ENCODE peak calls at places on chromosomes 4 and X, in seven cellular contexts. I, W, E, M, G, O and C are unnamed samples.

GRCh38 chrX:13059269-13059668 is 14.8 kb upstream of the FAM9C start:
- DNase-seq in I (no peak), W (no peak), E (no peak), M (no peak), G (no peak), O (no peak), C (no peak)

GRCh38 chr4:113394730-113395530 is 345.5 kb downstream of the ANK2 start:
- DNase-seq in I (peak), W (peak), E (peak), M (peak), G (peak), O (peak), C (peak)

GRCh38 chrX:27890611-27891010 is 82.8 kb downstream of the MAGEB10 start:
- DNase-seq in I (no peak), W (peak), E (no peak), M (peak), G (no peak), O (no peak), C (no peak)

GRCh38 chr4:41013746-41014145 is 200.6 kb downstream of the APBB2 start:
- DNase-seq in I (no peak), W (no peak), E (no peak), M (no peak), G (no peak), O (no peak), C (no peak)

GRCh38 chr4:24508541-24508940 is 75.8 kb downstream of the DHX15 start:
- DNase-seq in I (no peak), W (no peak), E (no peak), M (no peak), G (no peak), O (no peak), C (no peak)

GRCh38 chr4:47482326-47482725 is 2.7 kb upstream of the ATP10D start:
- DNase-seq in I (no peak), W (peak), E (no peak), M (no peak), G (no peak), O (no peak), C (no peak)

GRCh38 chrX:67587946-67588624 is 44.3 kb downstream of the AR start:
- DNase-seq in I (no peak), W (no peak), E (no peak), M (no peak), G (no peak), O (peak), C (no peak)

GRCh38 chr4:156949373-156949814 is 22.2 kb downstream of the PDGFC start:
- DNase-seq in I (no peak), W (peak), E (no peak), M (peak), G (no peak), O (no peak), C (no peak)

GRCh38 chrX:29530520-29530919 is 684.8 kb upstream of the MAGEB2 start:
- DNase-seq in I (no peak), W (peak), E (no peak), M (peak), G (no peak), O (no peak), C (no peak)

GRCh38 chr4:3792813-3793212 is 26.6 kb downstream of the ADRA2C start:
- DNase-seq in I (no peak), W (no peak), E (peak), M (peak), G (no peak), O (no peak), C (no peak)

GRCh38 chrX:135086197-135086854 is 34.0 kb downstream of the ETDB start:
- DNase-seq in I (peak), W (peak), E (peak), M (peak), G (no peak), O (no peak), C (peak)

GRCh38 chr4:43244688-43245382 is 352.3 kb downstream of the GRXCR1 start:
- DNase-seq in I (no peak), W (no peak), E (no peak), M (no peak), G (no peak), O (no peak), C (no peak)

DNA sequence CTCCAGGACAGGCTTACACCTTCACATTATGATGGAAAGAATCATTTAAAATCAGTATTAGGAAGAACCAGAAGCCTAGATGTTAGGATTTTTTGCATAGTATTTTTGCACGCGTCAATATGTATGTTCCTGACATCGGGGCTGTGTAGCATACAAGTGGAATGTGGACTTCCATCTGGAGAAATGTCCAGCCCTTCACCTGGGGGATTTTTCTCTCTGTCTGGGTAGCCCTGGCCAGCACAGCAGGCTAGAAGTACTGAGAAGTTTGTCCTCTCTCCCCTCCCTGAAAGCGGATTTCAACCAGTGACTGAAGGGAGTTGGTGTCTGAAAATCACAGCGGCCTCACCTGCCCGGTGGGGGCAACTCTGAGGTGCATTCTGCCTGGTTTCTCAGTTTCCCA is 10.4 kb upstream of the KLHL8 start:
- DNase-seq in I (no peak), W (no peak), E (no peak), M (no peak), G (no peak), O (no peak), C (no peak)
- TF ChIP-seq POLR2A in I (no peak), W (no peak), E (no peak), M (no peak), G (no peak), O (no peak), C (no peak)

GRCh38 chrX:39691724-39692123 is 406.0 kb downstream of the BCOR start:
- DNase-seq in I (no peak), W (no peak), E (no peak), M (no peak), G (no peak), O (no peak), C (no peak)

GRCh38 chrX:39690541-39691415 is 407.0 kb downstream of the BCOR start:
- DNase-seq in I (no peak), W (no peak), E (no peak), M (no peak), G (no peak), O (no peak), C (no peak)

GRCh38 chrX:39689374-39690104 is 408.2 kb downstream of the BCOR start:
- DNase-seq in I (no peak), W (no peak), E (no peak), M (no peak), G (no peak), O (no peak), C (no peak)

GRCh38 chrX:39688219-39688575 is 409.6 kb downstream of the BCOR start:
- DNase-seq in I (no peak), W (no peak), E (no peak), M (no peak), G (no peak), O (no peak), C (no peak)

DNA sequence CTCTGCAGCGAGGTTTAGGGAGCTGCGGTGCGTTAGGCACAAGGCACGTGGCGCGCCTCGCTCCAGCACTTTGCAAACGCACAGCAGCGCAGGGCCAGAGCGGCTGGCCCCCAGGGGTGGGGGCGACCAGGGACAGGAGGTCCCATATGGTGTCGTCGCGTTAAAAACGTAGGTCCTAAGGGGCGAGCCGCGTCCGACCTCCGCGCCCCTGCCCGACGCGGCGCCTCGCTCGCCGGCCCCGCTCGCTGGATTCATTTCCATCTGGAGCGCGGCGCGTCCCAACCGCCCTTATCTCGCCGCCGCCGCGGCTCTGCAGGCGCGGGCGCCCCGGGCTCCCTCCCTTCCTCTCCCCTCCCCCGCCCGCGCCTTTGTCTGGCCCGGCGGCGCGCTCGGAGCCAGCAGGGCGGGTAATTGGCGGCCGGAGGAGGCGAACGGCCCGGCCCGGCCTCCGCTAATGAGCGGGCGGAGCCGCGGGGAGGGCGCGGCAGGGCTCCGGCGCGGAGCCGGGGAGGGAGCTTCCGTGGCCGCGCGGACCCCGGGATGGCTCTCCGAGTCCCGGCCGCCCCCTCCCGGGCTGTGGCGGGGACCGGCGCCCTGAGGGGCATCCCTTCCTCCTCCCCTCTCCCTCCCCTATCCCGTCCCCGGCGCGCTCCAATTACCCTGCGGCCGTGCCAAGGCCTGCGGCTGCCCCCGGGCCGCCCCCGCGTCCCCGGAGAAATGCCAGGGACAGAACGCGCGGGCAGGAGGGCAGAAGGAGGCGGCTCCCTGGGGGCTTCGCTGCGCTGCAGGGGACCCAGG is 409.0 kb downstream of the BCOR start:
- DNase-seq in I (peak), W (peak), E (peak), M (peak), G (peak), O (peak), C (no peak)
- TF ChIP-seq POLR2A in I (no peak), W (no peak), E (peak), M (peak), G (no peak), O (no peak), C (no peak)

GRCh38 chr4:109560687-109561452 is 824 bp downstream of the MCUB start:
- DNase-seq in I (peak), W (peak), E (peak), M (peak), G (peak), O (peak), C (peak)
- TF ChIP-seq POLR2A in I (no peak), W (no peak), E (no peak), M (no peak), G (no peak), O (no peak), C (peak)

DNA sequence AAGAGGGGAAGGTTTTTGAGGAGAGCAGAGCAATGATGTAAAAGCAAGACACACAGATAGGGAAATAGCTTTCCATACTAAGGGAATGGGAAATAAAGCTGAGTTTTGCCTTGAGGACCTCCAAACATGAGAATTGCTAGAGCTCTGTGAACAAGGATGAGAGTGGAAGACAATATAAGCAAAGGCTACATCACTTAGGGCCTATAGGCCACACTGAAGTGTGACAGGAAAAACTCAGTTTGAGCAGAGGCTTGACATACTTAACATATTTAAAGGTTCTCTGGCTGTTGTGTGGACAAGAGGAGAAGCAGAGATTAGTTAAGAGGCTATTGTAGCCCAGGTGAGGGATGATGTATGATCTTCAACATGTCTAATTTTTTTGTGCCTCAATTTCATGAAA is 5.3 kb upstream of the SRP72 start:
- DNase-seq in I (no peak), W (no peak), E (no peak), M (no peak), G (no peak), O (no peak), C (no peak)
- TF ChIP-seq POLR2A in I (no peak), W (no peak), E (no peak), M (no peak), G (no peak), O (no peak), C (no peak)

DNA sequence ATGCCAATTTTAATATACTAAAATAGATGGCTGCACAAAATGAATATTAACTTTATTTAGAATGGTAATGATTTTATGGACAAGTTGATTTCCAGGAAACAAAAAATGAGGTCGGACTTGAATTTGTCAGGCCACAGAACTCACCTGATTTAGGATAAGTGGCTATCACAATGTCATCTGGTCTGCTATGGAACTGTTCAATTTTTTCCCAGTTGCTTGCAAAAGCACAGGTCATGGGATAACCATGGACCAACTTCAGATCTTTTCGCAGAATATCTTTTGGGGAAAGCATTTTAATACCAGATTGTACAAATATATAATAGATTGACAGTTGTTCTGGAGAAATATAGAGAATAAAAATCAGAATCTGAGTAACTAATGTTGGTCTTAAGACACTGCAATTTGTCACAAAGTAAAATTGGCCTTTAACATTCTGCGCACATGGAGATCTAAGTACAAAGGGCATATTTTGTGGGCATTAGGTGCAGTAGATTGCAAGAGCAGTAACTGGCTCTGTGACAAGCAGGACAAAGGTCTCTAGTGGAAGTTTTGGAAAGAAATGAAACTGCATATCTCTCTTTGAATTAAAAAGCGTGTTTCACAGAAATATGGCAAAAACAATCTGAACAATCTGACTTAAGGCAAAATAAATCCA is 5.4 kb downstream of the SULT1B1 start:
- DNase-seq in I (peak), W (no peak), E (no peak), M (no peak), G (no peak), O (no peak), C (no peak)
- TF ChIP-seq POLR2A in I (no peak), W (no peak), E (no peak), M (no peak), G (no peak), O (no peak), C (no peak)

GRCh38 chr4:182562350-182562749 is 319.1 kb downstream of the TENM3 start:
- DNase-seq in I (no peak), W (no peak), E (no peak), M (no peak), G (no peak), O (no peak), C (no peak)

GRCh38 chr4:182556576-182556975 is 313.4 kb downstream of the TENM3 start:
- DNase-seq in I (no peak), W (peak), E (no peak), M (no peak), G (no peak), O (no peak), C (no peak)

GRCh38 chr4:182564966-182565365 is 321.8 kb downstream of the TENM3 start:
- DNase-seq in I (no peak), W (peak), E (no peak), M (no peak), G (no peak), O (no peak), C (no peak)

GRCh38 chr4:182555997-182556418 is 312.8 kb downstream of the TENM3 start:
- DNase-seq in I (no peak), W (peak), E (no peak), M (no peak), G (no peak), O (no peak), C (no peak)

DNA sequence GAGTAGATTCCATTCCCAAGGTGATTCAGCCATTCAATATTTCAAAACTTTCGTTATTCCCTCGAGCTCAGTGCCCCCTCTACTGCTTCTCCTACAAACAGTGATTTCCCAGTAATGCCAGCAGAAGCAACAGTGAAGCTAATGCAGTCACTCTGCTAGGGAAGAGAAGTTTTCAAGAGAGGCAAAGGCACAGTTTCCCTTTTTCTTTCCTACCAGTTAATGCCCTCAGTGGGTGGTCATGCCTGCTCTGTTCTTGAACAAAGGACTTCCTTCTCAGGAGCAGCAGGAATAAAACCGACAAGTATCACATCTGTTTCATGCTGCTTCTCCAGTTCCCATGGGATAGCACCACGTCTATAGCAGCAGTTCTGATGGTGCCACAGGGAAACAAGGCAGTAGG is 317.2 kb downstream of the TENM3 start:
- DNase-seq in I (no peak), W (peak), E (no peak), M (no peak), G (no peak), O (no peak), C (no peak)
- TF ChIP-seq POLR2A in I (no peak), W (no peak), E (no peak), M (no peak), G (no peak), O (no peak), C (no peak)

GRCh38 chrX:45747905-45748304 is 547.2 kb upstream of the DIPK2B start:
- DNase-seq in I (no peak), W (no peak), E (no peak), M (no peak), G (no peak), O (no peak), C (no peak)

GRCh38 chrX:45743081-45743533 is 542.4 kb upstream of the DIPK2B start:
- DNase-seq in I (no peak), W (peak), E (peak), M (peak), G (no peak), O (no peak), C (no peak)

GRCh38 chrX:45740291-45740690 is 539.6 kb upstream of the DIPK2B start:
- DNase-seq in I (no peak), W (no peak), E (no peak), M (no peak), G (no peak), O (no peak), C (no peak)

GRCh38 chrX:45745479-45745878 is 544.8 kb upstream of the DIPK2B start:
- DNase-seq in I (no peak), W (no peak), E (no peak), M (no peak), G (no peak), O (no peak), C (no peak)

DNA sequence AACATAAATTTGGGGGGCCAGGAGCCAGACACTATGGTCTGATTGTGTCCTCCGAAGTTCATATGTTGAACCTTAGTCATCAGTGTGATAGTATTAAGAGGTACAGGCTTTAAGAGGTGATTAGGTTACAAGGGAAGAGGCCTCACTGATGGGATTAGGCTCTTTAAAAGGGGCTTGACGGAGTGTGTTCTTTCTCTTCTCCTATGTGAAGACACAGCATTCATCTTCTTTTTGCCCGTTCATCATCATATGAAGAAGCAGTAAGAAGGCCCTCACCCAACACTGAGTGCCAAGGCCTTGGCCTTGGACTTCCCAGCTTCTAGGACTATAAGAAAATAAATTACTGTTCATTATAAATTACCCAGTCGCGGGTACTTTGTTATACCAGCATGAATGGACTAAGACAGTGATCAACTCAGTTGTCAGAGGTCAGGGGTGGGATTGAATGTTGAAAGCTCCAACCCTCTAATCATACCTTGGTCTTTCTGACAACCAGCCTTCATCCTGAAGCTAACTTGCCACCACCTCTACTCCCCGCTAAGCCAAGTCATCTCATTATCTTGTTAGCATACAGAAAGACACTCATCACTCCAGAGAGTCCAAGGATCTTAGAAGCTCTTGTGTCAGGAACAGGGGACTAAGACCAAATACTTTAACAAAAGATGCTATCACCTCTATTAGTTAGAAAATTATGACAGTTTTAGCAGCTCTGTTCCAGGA is 543.4 kb upstream of the DIPK2B start:
- DNase-seq in I (no peak), W (no peak), E (no peak), M (no peak), G (no peak), O (no peak), C (no peak)
- TF ChIP-seq POLR2A in I (no peak), W (no peak), E (no peak), M (no peak), G (no peak), O (no peak), C (no peak)

GRCh38 chr4:54542119-54542438 is 115.7 kb upstream of the KIT start:
- DNase-seq in I (no peak), W (no peak), E (no peak), M (no peak), G (no peak), O (no peak), C (no peak)
- TF ChIP-seq POLR2A in I (no peak), W (no peak), E (no peak), M (no peak), G (no peak), O (no peak), C (no peak)

DNA sequence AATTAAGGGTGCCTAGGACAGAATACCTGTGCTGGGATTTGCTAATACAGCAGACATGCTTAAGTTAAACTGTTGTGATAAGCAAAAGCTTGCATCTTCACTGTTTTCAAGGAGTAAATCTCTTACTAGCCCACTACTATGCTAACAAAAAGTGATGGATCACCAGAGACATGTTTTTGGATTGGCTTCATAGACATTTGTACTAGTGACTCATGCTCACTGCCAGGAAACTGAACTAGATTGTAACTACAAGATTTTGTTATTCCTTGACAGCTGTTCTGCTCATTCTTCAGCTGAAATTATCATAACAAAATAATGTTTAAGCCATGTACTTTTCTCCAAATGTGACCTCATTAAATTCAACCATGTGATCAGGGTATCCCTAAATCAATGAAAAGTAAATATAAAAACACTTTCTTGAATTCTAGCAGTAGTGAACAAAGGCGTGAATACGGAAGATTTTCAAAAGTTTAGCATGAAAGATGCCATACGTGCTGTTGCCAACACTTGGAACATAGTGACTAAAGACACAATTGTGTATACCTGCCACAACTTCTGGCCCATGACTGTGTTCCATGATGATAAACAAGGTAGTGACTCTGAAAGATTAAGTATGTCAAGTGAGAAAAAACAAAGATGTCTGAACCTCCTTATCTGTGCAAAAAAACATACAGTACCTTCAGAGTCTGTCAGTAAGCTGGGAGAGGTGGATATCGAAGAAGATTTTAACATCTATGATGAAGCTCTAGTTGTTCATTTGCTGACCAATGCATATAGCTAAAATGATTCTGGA is 154.0 kb downstream of the BTC start:
- DNase-seq in I (no peak), W (peak), E (no peak), M (no peak), G (no peak), O (no peak), C (no peak)
- TF ChIP-seq POLR2A in I (no peak), W (no peak), E (no peak), M (no peak), G (no peak), O (no peak), C (no peak)